ENCODE peak calls at places on chromosome 4, in four cellular contexts. H, N, S and M are unnamed samples.
A peak's percentile ranks its signal among the peaks of the same experiment; 100 is the strongest.

GRCh38 chr4:47061435-47061834 is 30.1 kb downstream of the GABRB1 start:
- DNase-seq in H (peak; percentile 81), N (no peak), S (no peak), M (no peak)

GRCh38 chr4:137635108-137635507 is 102.8 kb upstream of the PCDH18 start:
- DNase-seq in H (peak; percentile 78), N (no peak), S (no peak), M (no peak)

GRCh38 chr4:65071532-65071931 is 598.8 kb downstream of the EPHA5 start:
- DNase-seq in H (no peak), N (no peak), S (no peak), M (no peak)

GRCh38 chr4:64341711-64342110 is 67.5 kb downstream of the TECRL start:
- DNase-seq in H (no peak), N (no peak), S (no peak), M (no peak)

GRCh38 chr4:111283066-111283677 is 660.3 kb upstream of the PITX2 start:
- DNase-seq in H (peak; percentile 57), N (peak; percentile 46), S (no peak), M (peak; percentile 58)

GRCh38 chr4:149785686-149786431 is 29.8 kb downstream of the IQCM start:
- DNase-seq in H (peak; percentile 24), N (no peak), S (no peak), M (no peak)

GRCh38 chr4:42150653-42151567 is 1.5 kb downstream of the BEND4 start:
- DNase-seq in H (no peak), N (no peak), S (no peak), M (no peak)

GRCh38 chr4:32662803-32663202 is 1942.6 kb downstream of the PCDH7 start:
- DNase-seq in H (no peak), N (no peak), S (no peak), M (no peak)

GRCh38 chr4:78205601-78206000 is 148.5 kb downstream of the FRAS1 start:
- DNase-seq in H (no peak), N (no peak), S (no peak), M (no peak)

GRCh38 chr4:156298230-156298629 is 344.6 kb upstream of the CTSO start:
- DNase-seq in H (peak; percentile 97), N (no peak), S (no peak), M (peak; percentile 78)

GRCh38 chr4:182023469-182023868 is 219.7 kb upstream of the TENM3 start:
- DNase-seq in H (no peak), N (no peak), S (no peak), M (no peak)

GRCh38 chr4:171049380-171049779 is 763.8 kb upstream of the GALNTL6 start:
- DNase-seq in H (no peak), N (no peak), S (no peak), M (no peak)

GRCh38 chr4:145525291-145525740 is 43.7 kb downstream of the SMAD1 start:
- DNase-seq in H (peak; percentile 61), N (no peak), S (no peak), M (no peak)

GRCh38 chr4:29278580-29278979 is 1441.6 kb upstream of the PCDH7 start:
- DNase-seq in H (peak; percentile 79), N (no peak), S (no peak), M (peak; percentile 81)

GRCh38 chr4:145340071-145340695 is 141.5 kb upstream of the SMAD1 start:
- DNase-seq in H (no peak), N (peak; percentile 38), S (no peak), M (no peak)

GRCh38 chr4:140931904-140932303 is 175.7 kb upstream of the TBC1D9 start:
- DNase-seq in H (no peak), N (no peak), S (no peak), M (no peak)

GRCh38 chr4:26325191-26325590 is 4.4 kb downstream of the RBPJ start:
- DNase-seq in H (peak; percentile 67), N (peak; percentile 51), S (no peak), M (no peak)

GRCh38 chr4:77538144-77538543 is 67.5 kb upstream of the CXCL13 start:
- DNase-seq in H (peak; percentile 6), N (no peak), S (no peak), M (peak; percentile 7)

GRCh38 chr4:163565228-163566040 is 70.9 kb downstream of the TMA16 start:
- DNase-seq in H (no peak), N (no peak), S (no peak), M (no peak)

GRCh38 chr4:113146876-113147358 is 97.5 kb downstream of the ANK2 start:
- DNase-seq in H (no peak), N (no peak), S (peak; percentile 16), M (peak; percentile 5)

DNA sequence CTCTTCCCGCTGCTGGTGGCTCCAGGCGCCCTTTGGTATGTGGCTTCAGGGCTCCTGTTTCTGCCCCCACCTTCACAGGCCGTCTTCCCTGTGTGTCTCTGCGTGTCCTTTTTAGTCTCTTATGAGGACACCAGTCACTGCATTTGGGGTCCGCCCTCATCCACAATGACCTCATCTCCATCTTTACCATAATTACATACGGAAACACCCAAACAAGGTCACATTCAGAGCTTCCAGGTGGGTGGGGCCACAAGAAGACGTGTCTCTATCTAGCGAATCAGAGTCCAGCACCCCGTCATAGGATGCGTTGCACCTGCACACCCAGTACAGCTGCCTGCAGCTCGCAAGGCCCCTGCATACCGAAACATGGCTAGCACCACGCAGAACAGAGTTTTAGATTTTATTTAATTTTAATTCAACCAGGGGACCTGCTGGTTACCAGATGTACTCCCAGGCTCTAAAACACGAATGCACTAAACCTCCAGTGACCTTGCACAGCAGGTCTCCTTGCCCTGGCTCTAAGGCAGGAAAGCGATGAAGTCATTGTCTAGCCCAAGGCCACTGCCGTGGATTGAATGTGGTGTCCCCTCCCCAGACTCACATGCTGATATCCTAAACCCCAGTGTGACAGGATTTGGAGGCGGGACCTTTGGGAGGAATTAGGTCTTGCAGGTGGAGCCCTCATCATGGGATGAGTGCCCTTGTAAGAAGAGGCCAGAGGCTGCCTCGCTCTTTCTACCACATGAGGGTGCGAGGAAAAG is 30.3 kb downstream of the ABLIM2 start:
- DNase-seq in H (no peak), N (no peak), S (no peak), M (no peak)
- TF ChIP-seq FOS in H (no peak), N (no peak), S (no peak), M (no peak)

DNA sequence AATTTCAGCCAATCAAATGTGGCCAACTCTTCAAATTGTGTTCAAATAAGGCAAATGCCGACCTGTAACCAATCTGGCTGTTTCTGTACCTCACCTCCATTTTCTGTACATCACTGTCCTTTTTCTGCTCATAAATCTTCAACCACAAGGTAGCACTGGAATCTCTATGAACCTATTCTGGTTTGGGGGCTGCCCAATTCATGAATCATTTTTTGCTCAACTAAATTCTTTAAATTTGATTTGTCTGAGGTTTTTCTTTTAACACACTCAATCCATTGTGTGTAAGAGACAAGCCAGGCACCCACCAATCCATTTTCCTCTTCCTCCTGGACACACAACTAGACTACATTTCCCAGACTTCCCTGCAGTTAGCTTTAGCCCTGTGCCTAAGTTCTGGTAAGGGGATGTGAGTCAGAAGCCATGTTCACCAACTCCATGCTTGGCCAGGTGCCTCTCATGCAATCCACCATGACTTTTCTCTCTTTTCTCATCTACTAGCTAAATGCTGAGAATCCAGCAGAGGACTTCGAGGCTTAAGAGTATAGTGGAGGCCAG is 193.2 kb upstream of the KLF3 start:
- DNase-seq in H (no peak), N (no peak), S (no peak), M (no peak)
- TF ChIP-seq FOS in H (no peak), N (no peak), S (no peak), M (no peak)

GRCh38 chr4:82733636-82734035 is 65.0 kb downstream of the SCD5 start:
- DNase-seq in H (peak; percentile 93), N (no peak), S (no peak), M (peak; percentile 47)
- TF ChIP-seq FOS in H (peak; percentile 70), N (no peak), S (no peak), M (peak; percentile 43)

DNA sequence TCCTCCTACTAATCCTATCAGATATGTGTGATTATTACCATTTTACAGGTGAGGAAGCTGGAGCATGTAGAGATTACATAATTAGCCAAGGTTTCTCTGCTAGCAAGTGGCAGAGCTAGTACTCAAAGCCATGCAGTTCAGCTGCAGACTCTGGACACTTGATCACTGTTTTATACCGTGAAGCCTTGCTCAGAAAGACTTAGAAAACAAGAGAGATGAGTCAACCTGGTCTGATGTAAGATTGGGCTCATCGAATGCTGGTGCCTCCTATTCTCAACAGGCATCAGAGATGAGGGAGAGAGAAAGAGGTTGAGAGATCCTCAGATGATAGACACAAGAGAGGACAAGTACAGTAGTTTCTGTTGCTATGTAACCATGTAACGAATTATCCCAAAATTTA is 19.0 kb upstream of the PDE5A start:
- DNase-seq in H (peak; percentile 89), N (no peak), S (no peak), M (no peak)
- TF ChIP-seq FOS in H (no peak), N (no peak), S (no peak), M (no peak)

DNA sequence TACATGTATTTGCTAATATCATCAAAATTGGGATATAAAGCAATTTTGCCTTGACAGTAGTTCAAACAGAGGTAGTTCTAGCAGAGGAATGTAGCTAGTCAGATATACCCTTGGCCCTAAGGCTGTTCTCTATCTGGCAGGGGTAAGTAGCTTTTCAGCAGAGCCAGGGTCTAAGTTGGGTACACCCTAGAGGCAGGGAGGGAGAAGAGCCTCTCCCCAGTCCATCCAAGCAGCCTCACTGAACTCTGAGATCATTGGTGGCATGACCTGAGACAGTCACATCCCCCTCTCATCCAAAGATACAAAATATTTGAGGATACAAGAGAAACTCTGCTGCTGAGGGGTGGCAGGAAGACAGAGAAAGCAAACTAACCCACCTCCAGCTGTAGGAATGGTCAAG is 343.7 kb downstream of the DHX15 start:
- DNase-seq in H (no peak), N (no peak), S (no peak), M (no peak)
- TF ChIP-seq FOS in H (no peak), N (no peak), S (no peak), M (no peak)

GRCh38 chr4:80125252-80126177 is 52.5 kb upstream of the ANTXR2 start:
- DNase-seq in H (peak; percentile 50), N (peak; percentile 76), S (no peak), M (peak; percentile 65)
- TF ChIP-seq FOS in H (no peak), N (no peak), S (no peak), M (no peak)

GRCh38 chr4:55125087-55125721 is at the start of gene KDR:
- DNase-seq in H (no peak), N (peak; percentile 5), S (no peak), M (peak; percentile 68)
- TF ChIP-seq FOS in H (no peak), N (no peak), S (no peak), M (no peak)

DNA sequence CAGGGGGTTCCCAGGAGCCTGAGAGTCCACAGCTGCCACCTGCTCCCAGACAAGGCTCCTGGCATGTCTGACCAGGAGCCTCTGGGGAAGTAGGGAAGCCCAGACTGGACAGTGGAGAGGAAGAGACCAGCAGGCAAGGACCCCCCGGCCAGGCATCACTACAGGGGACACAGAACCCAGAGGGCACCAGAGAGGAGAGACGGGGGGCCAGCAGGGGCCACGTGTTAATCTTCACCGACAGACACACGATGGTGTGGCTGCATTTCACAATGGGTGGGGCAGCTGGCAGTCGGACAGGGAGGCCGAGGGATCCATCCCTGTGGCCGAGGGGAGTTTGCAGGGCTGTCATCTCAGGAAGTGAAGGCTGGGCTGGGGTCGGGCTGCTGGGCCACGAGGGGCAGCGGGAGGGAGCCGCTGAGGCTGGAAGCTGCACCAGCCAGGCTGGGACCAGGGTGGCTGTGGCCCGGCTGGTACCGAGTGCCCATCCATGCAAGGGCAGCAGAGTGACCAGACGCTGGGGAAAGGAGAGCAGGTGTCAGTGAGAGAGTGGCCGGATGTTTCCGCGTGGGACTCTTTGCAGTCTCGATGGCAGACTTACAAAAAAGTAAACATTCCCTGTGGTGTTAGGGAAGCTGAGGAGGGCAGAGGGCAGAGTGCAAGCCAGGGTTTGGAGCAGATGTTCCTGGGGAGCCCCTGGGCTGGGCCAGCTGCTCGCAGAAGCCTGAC is 4.7 kb downstream of the PDE6B start:
- DNase-seq in H (no peak), N (no peak), S (no peak), M (no peak)
- TF ChIP-seq FOS in H (no peak), N (no peak), S (no peak), M (no peak)